ENCODE peak calls at places on chromosomes 3 and 15, in six cellular contexts. One of them, this sample, is unnamed.

GRCh38 chr15:90075420-90076289 is 26.6 kb downstream of the IDH2 start:
- DNase-seq in HT1080: no peak
- DNase-seq in fibroblast of pulmonary artery: no peak
- DNase-seq in progenitor cell of endocrine pancreas: no peak
- DNase-seq in activated CD8-positive, alpha-beta T cell treated with anti-CD3 and anti-CD28 coated beads, Interleukin-2, amount 10 ng/mL, durations not matched to agents 7 days and 5 days: no peak
- DNase-seq in cardiac muscle cell: no peak
- DNase-seq in this sample: no peak

GRCh38 chr15:90143176-90143655 is 40.9 kb upstream of the IDH2 start:
- DNase-seq in HT1080: peak; percentile 73
- DNase-seq in fibroblast of pulmonary artery: peak; percentile 47
- DNase-seq in progenitor cell of endocrine pancreas: peak; percentile 68
- DNase-seq in activated CD8-positive, alpha-beta T cell treated with anti-CD3 and anti-CD28 coated beads, Interleukin-2, amount 10 ng/mL, durations not matched to agents 7 days and 5 days: peak; percentile 79
- DNase-seq in cardiac muscle cell: peak; percentile 87
- DNase-seq in this sample: no peak

GRCh38 chr3:179558742-179559364 is 3.9 kb upstream of the ACTL6A start:
- DNase-seq in HT1080: peak; percentile 72
- DNase-seq in fibroblast of pulmonary artery: peak; percentile 91
- DNase-seq in progenitor cell of endocrine pancreas: peak; percentile 34
- DNase-seq in activated CD8-positive, alpha-beta T cell treated with anti-CD3 and anti-CD28 coated beads, Interleukin-2, amount 10 ng/mL, durations not matched to agents 7 days and 5 days: peak; percentile 67
- DNase-seq in cardiac muscle cell: peak; percentile 82
- DNase-seq in this sample: peak; percentile 66

GRCh38 chr15:39886418-39886817 is 33.6 kb downstream of the GPR176 start:
- DNase-seq in HT1080: no peak
- DNase-seq in fibroblast of pulmonary artery: no peak
- DNase-seq in progenitor cell of endocrine pancreas: no peak
- DNase-seq in activated CD8-positive, alpha-beta T cell treated with anti-CD3 and anti-CD28 coated beads, Interleukin-2, amount 10 ng/mL, durations not matched to agents 7 days and 5 days: no peak
- DNase-seq in cardiac muscle cell: no peak
- DNase-seq in this sample: no peak

GRCh38 chr3:141330718-141331369 is 37.5 kb upstream of the ZBTB38 start:
- DNase-seq in HT1080: no peak
- DNase-seq in fibroblast of pulmonary artery: no peak
- DNase-seq in progenitor cell of endocrine pancreas: no peak
- DNase-seq in activated CD8-positive, alpha-beta T cell treated with anti-CD3 and anti-CD28 coated beads, Interleukin-2, amount 10 ng/mL, durations not matched to agents 7 days and 5 days: no peak
- DNase-seq in cardiac muscle cell: no peak
- DNase-seq in this sample: no peak

GRCh38 chr3:132789959-132790358 is 67.8 kb upstream of the NPHP3 start:
- DNase-seq in HT1080: no peak
- DNase-seq in fibroblast of pulmonary artery: no peak
- DNase-seq in progenitor cell of endocrine pancreas: no peak
- DNase-seq in activated CD8-positive, alpha-beta T cell treated with anti-CD3 and anti-CD28 coated beads, Interleukin-2, amount 10 ng/mL, durations not matched to agents 7 days and 5 days: no peak
- DNase-seq in cardiac muscle cell: no peak
- DNase-seq in this sample: no peak

GRCh38 chr3:36796896-36797295 is 32.5 kb upstream of the DCLK3 start:
- DNase-seq in HT1080: peak; percentile 68
- DNase-seq in fibroblast of pulmonary artery: peak; percentile 50
- DNase-seq in progenitor cell of endocrine pancreas: no peak
- DNase-seq in activated CD8-positive, alpha-beta T cell treated with anti-CD3 and anti-CD28 coated beads, Interleukin-2, amount 10 ng/mL, durations not matched to agents 7 days and 5 days: no peak
- DNase-seq in cardiac muscle cell: no peak
- DNase-seq in this sample: no peak

GRCh38 chr3:64111872-64112271 is 88.6 kb upstream of the PSMD6 start:
- DNase-seq in HT1080: no peak
- DNase-seq in fibroblast of pulmonary artery: no peak
- DNase-seq in progenitor cell of endocrine pancreas: no peak
- DNase-seq in activated CD8-positive, alpha-beta T cell treated with anti-CD3 and anti-CD28 coated beads, Interleukin-2, amount 10 ng/mL, durations not matched to agents 7 days and 5 days: no peak
- DNase-seq in cardiac muscle cell: no peak
- DNase-seq in this sample: no peak

GRCh38 chr3:66165679-66166078 is 55.1 kb upstream of the SLC25A26 start:
- DNase-seq in HT1080: no peak
- DNase-seq in fibroblast of pulmonary artery: no peak
- DNase-seq in progenitor cell of endocrine pancreas: no peak
- DNase-seq in activated CD8-positive, alpha-beta T cell treated with anti-CD3 and anti-CD28 coated beads, Interleukin-2, amount 10 ng/mL, durations not matched to agents 7 days and 5 days: no peak
- DNase-seq in cardiac muscle cell: peak; percentile 58
- DNase-seq in this sample: no peak

GRCh38 chr3:42117175-42118008 is 26.2 kb downstream of the TRAK1 start:
- DNase-seq in HT1080: peak; percentile 93
- DNase-seq in fibroblast of pulmonary artery: peak; percentile 84
- DNase-seq in progenitor cell of endocrine pancreas: no peak
- DNase-seq in activated CD8-positive, alpha-beta T cell treated with anti-CD3 and anti-CD28 coated beads, Interleukin-2, amount 10 ng/mL, durations not matched to agents 7 days and 5 days: peak; percentile 28
- DNase-seq in cardiac muscle cell: peak; percentile 33
- DNase-seq in this sample: peak; percentile 37

GRCh38 chr3:49654955-49655556 is 19.1 kb upstream of the APEH start:
- DNase-seq in HT1080: no peak
- DNase-seq in fibroblast of pulmonary artery: no peak
- DNase-seq in progenitor cell of endocrine pancreas: no peak
- DNase-seq in activated CD8-positive, alpha-beta T cell treated with anti-CD3 and anti-CD28 coated beads, Interleukin-2, amount 10 ng/mL, durations not matched to agents 7 days and 5 days: no peak
- DNase-seq in cardiac muscle cell: no peak
- DNase-seq in this sample: no peak

GRCh38 chr15:89184367-89184766 is 37.0 kb downstream of the RLBP1 start:
- DNase-seq in HT1080: no peak
- DNase-seq in fibroblast of pulmonary artery: no peak
- DNase-seq in progenitor cell of endocrine pancreas: no peak
- DNase-seq in activated CD8-positive, alpha-beta T cell treated with anti-CD3 and anti-CD28 coated beads, Interleukin-2, amount 10 ng/mL, durations not matched to agents 7 days and 5 days: no peak
- DNase-seq in cardiac muscle cell: no peak
- DNase-seq in this sample: no peak

GRCh38 chr3:195893121-195893449 is 15.3 kb downstream of the TNK2 start:
- DNase-seq in HT1080: no peak
- DNase-seq in fibroblast of pulmonary artery: no peak
- DNase-seq in progenitor cell of endocrine pancreas: no peak
- DNase-seq in activated CD8-positive, alpha-beta T cell treated with anti-CD3 and anti-CD28 coated beads, Interleukin-2, amount 10 ng/mL, durations not matched to agents 7 days and 5 days: no peak
- DNase-seq in cardiac muscle cell: no peak
- DNase-seq in this sample: no peak

GRCh38 chr3:167396075-167396474 is 16.0 kb upstream of the ZBBX start:
- DNase-seq in HT1080: no peak
- DNase-seq in fibroblast of pulmonary artery: no peak
- DNase-seq in progenitor cell of endocrine pancreas: no peak
- DNase-seq in activated CD8-positive, alpha-beta T cell treated with anti-CD3 and anti-CD28 coated beads, Interleukin-2, amount 10 ng/mL, durations not matched to agents 7 days and 5 days: no peak
- DNase-seq in cardiac muscle cell: no peak
- DNase-seq in this sample: no peak

GRCh38 chr15:52191207-52191606 is at the start of gene GNB5:
- DNase-seq in HT1080: no peak
- DNase-seq in fibroblast of pulmonary artery: no peak
- DNase-seq in progenitor cell of endocrine pancreas: no peak
- DNase-seq in activated CD8-positive, alpha-beta T cell treated with anti-CD3 and anti-CD28 coated beads, Interleukin-2, amount 10 ng/mL, durations not matched to agents 7 days and 5 days: no peak
- DNase-seq in cardiac muscle cell: peak; percentile 7
- DNase-seq in this sample: no peak

GRCh38 chr15:34259557-34259956 is 34.7 kb downstream of the EMC4 start:
- DNase-seq in HT1080: no peak
- DNase-seq in fibroblast of pulmonary artery: no peak
- DNase-seq in progenitor cell of endocrine pancreas: no peak
- DNase-seq in activated CD8-positive, alpha-beta T cell treated with anti-CD3 and anti-CD28 coated beads, Interleukin-2, amount 10 ng/mL, durations not matched to agents 7 days and 5 days: no peak
- DNase-seq in cardiac muscle cell: peak; percentile 87
- DNase-seq in this sample: no peak

GRCh38 chr3:6260551-6261191 is 600.2 kb upstream of the GRM7 start:
- DNase-seq in HT1080: no peak
- DNase-seq in fibroblast of pulmonary artery: no peak
- DNase-seq in progenitor cell of endocrine pancreas: no peak
- DNase-seq in activated CD8-positive, alpha-beta T cell treated with anti-CD3 and anti-CD28 coated beads, Interleukin-2, amount 10 ng/mL, durations not matched to agents 7 days and 5 days: no peak
- DNase-seq in cardiac muscle cell: no peak
- DNase-seq in this sample: no peak

GRCh38 chr15:31060429-31061140 is 40.9 kb downstream of the TRPM1 start:
- DNase-seq in HT1080: no peak
- DNase-seq in fibroblast of pulmonary artery: no peak
- DNase-seq in progenitor cell of endocrine pancreas: no peak
- DNase-seq in activated CD8-positive, alpha-beta T cell treated with anti-CD3 and anti-CD28 coated beads, Interleukin-2, amount 10 ng/mL, durations not matched to agents 7 days and 5 days: no peak
- DNase-seq in cardiac muscle cell: no peak
- DNase-seq in this sample: no peak

GRCh38 chr3:170203457-170203856 is 18.8 kb upstream of the PRKCI start:
- DNase-seq in HT1080: no peak
- DNase-seq in fibroblast of pulmonary artery: no peak
- DNase-seq in progenitor cell of endocrine pancreas: no peak
- DNase-seq in activated CD8-positive, alpha-beta T cell treated with anti-CD3 and anti-CD28 coated beads, Interleukin-2, amount 10 ng/mL, durations not matched to agents 7 days and 5 days: no peak
- DNase-seq in cardiac muscle cell: no peak
- DNase-seq in this sample: no peak

GRCh38 chr3:71006810-71007785 is 576.4 kb downstream of the FOXP1 start:
- DNase-seq in HT1080: peak; percentile 50
- DNase-seq in fibroblast of pulmonary artery: peak; percentile 46
- DNase-seq in progenitor cell of endocrine pancreas: no peak
- DNase-seq in activated CD8-positive, alpha-beta T cell treated with anti-CD3 and anti-CD28 coated beads, Interleukin-2, amount 10 ng/mL, durations not matched to agents 7 days and 5 days: no peak
- DNase-seq in cardiac muscle cell: peak; percentile 38
- DNase-seq in this sample: no peak

GRCh38 chr15:48811325-48811938 is 563 bp upstream of the CEP152 start:
- DNase-seq in HT1080: peak; percentile 6
- DNase-seq in fibroblast of pulmonary artery: no peak
- DNase-seq in progenitor cell of endocrine pancreas: no peak
- DNase-seq in activated CD8-positive, alpha-beta T cell treated with anti-CD3 and anti-CD28 coated beads, Interleukin-2, amount 10 ng/mL, durations not matched to agents 7 days and 5 days: no peak
- DNase-seq in cardiac muscle cell: peak; percentile 11
- DNase-seq in this sample: no peak

GRCh38 chr3:1439395-1439794 is 346.6 kb downstream of the CNTN6 start:
- DNase-seq in HT1080: peak; percentile 11
- DNase-seq in fibroblast of pulmonary artery: no peak
- DNase-seq in progenitor cell of endocrine pancreas: no peak
- DNase-seq in activated CD8-positive, alpha-beta T cell treated with anti-CD3 and anti-CD28 coated beads, Interleukin-2, amount 10 ng/mL, durations not matched to agents 7 days and 5 days: no peak
- DNase-seq in cardiac muscle cell: no peak
- DNase-seq in this sample: no peak

GRCh38 chr15:65408370-65409283 is 14.1 kb downstream of the IGDCC4 start:
- DNase-seq in HT1080: no peak
- DNase-seq in fibroblast of pulmonary artery: no peak
- DNase-seq in progenitor cell of endocrine pancreas: no peak
- DNase-seq in activated CD8-positive, alpha-beta T cell treated with anti-CD3 and anti-CD28 coated beads, Interleukin-2, amount 10 ng/mL, durations not matched to agents 7 days and 5 days: no peak
- DNase-seq in cardiac muscle cell: no peak
- DNase-seq in this sample: no peak

GRCh38 chr3:182609575-182610156 is 183.6 kb upstream of the ATP11B start:
- DNase-seq in HT1080: no peak
- DNase-seq in fibroblast of pulmonary artery: no peak
- DNase-seq in progenitor cell of endocrine pancreas: no peak
- DNase-seq in activated CD8-positive, alpha-beta T cell treated with anti-CD3 and anti-CD28 coated beads, Interleukin-2, amount 10 ng/mL, durations not matched to agents 7 days and 5 days: no peak
- DNase-seq in cardiac muscle cell: peak; percentile 50
- DNase-seq in this sample: no peak

This sample was measured in tibial nerve.